ENCODE peak calls at places on chromosomes 6 and 20, in six cellular contexts. G is IMR-90, Y is mesendoderm, D is H9, L is trophoblast cell, Q is mesenchymal stem cell. I is an unnamed sample.

GRCh38 chr20:3768342-3769130 is 983 bp upstream of the ADISSP start:
- DNase-seq in G (peak), Y (peak), D (peak), L (peak), Q (peak), I (peak)

GRCh38 chr6:16766836-16767745 is 5.8 kb upstream of the ATXN1 start:
- DNase-seq in G (peak), Y (no peak), D (no peak), L (no peak), Q (peak), I (no peak)

GRCh38 chr20:35048739-35049138 is 43.9 kb downstream of the TRPC4AP start:
- DNase-seq in G (no peak), Y (no peak), D (no peak), L (no peak), Q (no peak), I (peak)

GRCh38 chr6:73394577-73395354 is at the start of gene DDX43:
- DNase-seq in G (no peak), Y (peak), D (peak), L (peak), Q (no peak), I (no peak)

GRCh38 chr20:51481311-51481997 is 61.1 kb downstream of the NFATC2 start:
- DNase-seq in G (no peak), Y (no peak), D (no peak), L (peak), Q (no peak), I (no peak)

GRCh38 chr20:18928626-18929025 is 115.0 kb downstream of the SCP2D1 start:
- DNase-seq in G (no peak), Y (no peak), D (no peak), L (no peak), Q (no peak), I (no peak)

GRCh38 chr6:148747145-148747492 is 289 bp downstream of the UST start:
- DNase-seq in G (peak), Y (no peak), D (no peak), L (peak), Q (peak), I (peak)

GRCh38 chr6:454148-454991 is 62.8 kb downstream of the IRF4 start:
- DNase-seq in G (no peak), Y (no peak), D (no peak), L (no peak), Q (no peak), I (no peak)

GRCh38 chr6:31712296-31712695 is 2.9 kb upstream of the LY6G6D start:
- DNase-seq in G (no peak), Y (no peak), D (no peak), L (no peak), Q (no peak), I (no peak)

GRCh38 chr6:148398686-148399085 is 56.0 kb downstream of the SASH1 start:
- DNase-seq in G (no peak), Y (no peak), D (no peak), L (no peak), Q (no peak), I (no peak)

GRCh38 chr6:170222498-170223471 is 68.1 kb downstream of the DLL1 start:
- DNase-seq in G (no peak), Y (no peak), D (no peak), L (no peak), Q (no peak), I (no peak)

GRCh38 chr20:1001981-1002681 is at the start of gene RSPO4:
- DNase-seq in G (no peak), Y (peak), D (peak), L (peak), Q (no peak), I (no peak)

GRCh38 chr6:57068066-57068465 is 21.6 kb downstream of the KIAA1586 start:
- DNase-seq in G (peak), Y (no peak), D (no peak), L (no peak), Q (no peak), I (no peak)

GRCh38 chr6:30071081-30071818 is 4.3 kb downstream of the PPP1R11 start:
- DNase-seq in G (peak), Y (no peak), D (peak), L (peak), Q (peak), I (no peak)

GRCh38 chr20:37880726-37881591 is 22.0 kb upstream of the VSTM2L start:
- DNase-seq in G (no peak), Y (peak), D (no peak), L (peak), Q (no peak), I (no peak)

GRCh38 chr6:29005183-29005885 is at the start of gene ZNF311:
- DNase-seq in G (peak), Y (peak), D (no peak), L (peak), Q (peak), I (no peak)

GRCh38 chr20:59010995-59011873 is 4.2 kb upstream of the CTSZ start:
- DNase-seq in G (peak), Y (peak), D (no peak), L (peak), Q (peak), I (no peak)

GRCh38 chr20:54207743-54208491 is at the start of gene PFDN4:
- DNase-seq in G (peak), Y (peak), D (peak), L (peak), Q (peak), I (peak)
- H3K18ac ChIP-seq in G (peak), Y (peak), D (peak), L (peak), Q (peak), I (peak)

GRCh38 chr6:150755524-150755923 is 110.0 kb upstream of the MTHFD1L start:
- DNase-seq in G (no peak), Y (no peak), D (no peak), L (no peak), Q (no peak), I (no peak)
- H3K18ac ChIP-seq in G (no peak), Y (no peak), D (no peak), L (no peak), Q (no peak), I (peak)

DNA sequence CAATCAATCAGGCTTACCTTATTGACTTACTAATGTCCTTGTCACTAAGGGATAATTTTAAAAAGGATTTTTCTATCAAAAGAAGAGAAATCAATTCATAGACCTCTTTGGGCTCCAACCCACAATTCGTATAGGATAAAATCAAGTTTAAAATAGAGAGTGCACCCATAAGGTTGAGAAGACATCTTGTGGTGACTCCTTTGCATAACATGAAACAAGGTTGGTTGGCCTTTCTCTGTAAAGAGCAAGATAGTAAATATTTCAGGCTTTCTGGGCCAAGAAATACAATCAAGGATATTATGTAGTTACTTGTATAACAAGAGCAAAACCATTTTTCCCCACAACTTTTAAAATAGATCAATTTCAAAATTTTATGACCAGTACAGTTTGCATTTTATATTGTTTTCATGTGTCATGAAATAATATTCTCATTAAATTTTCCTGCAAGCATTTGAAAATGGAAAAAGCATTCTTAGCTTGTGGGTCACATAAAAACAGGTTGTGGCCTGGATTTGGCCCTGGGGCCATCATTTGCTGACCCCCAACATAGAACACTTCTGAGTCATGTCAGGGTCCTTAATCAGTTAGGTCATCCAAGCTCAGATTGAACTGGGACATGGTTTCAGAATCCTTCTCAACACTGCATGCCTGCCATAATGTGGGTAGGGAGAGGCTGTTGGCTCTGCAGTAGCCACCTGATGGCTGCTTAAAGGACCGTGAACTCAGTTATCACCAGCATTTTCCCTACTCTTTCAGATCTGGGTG is 76.7 kb downstream of the MYB start:
- DNase-seq in G (no peak), Y (no peak), D (no peak), L (no peak), Q (no peak), I (no peak)
- H3K18ac ChIP-seq in G (no peak), Y (no peak), D (no peak), L (no peak), Q (no peak), I (no peak)

GRCh38 chr6:13548500-13549210 is 25.7 kb upstream of the SIRT5 start:
- DNase-seq in G (no peak), Y (peak), D (peak), L (no peak), Q (no peak), I (no peak)
- H3K18ac ChIP-seq in G (no peak), Y (no peak), D (no peak), L (no peak), Q (no peak), I (no peak)

GRCh38 chr6:14817068-14817467 is 428.8 kb upstream of the JARID2 start:
- DNase-seq in G (no peak), Y (no peak), D (no peak), L (no peak), Q (no peak), I (no peak)

GRCh38 chr6:14818422-14818884 is 427.4 kb upstream of the JARID2 start:
- DNase-seq in G (no peak), Y (no peak), D (no peak), L (no peak), Q (no peak), I (no peak)

GRCh38 chr6:14819840-14820420 is 425.9 kb upstream of the JARID2 start:
- DNase-seq in G (no peak), Y (no peak), D (no peak), L (no peak), Q (no peak), I (no peak)

GRCh38 chr6:14816106-14816864 is 429.6 kb upstream of the JARID2 start:
- DNase-seq in G (peak), Y (no peak), D (no peak), L (no peak), Q (no peak), I (peak)

DNA sequence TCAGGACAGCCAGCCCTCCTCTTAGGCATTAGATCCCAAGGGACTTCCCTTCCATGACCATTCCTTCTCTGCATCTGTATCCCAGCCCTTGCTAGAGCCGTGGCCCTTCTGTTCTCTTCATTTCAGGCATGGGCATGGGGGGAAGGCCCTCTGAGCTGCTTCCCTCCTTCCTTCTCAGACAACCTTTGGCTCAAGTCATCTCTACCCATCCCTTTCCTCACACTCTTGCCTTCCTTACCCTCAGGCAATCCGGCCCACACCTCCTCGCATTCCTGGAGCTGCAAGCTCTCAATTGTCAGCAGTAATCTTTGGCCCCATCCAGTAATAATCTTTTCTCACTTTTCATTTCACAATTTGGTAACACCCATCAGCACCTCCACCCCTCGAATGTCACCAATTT is 426.9 kb upstream of the JARID2 start:
- DNase-seq in G (no peak), Y (peak), D (no peak), L (peak), Q (no peak), I (no peak)
- H3K18ac ChIP-seq in G (no peak), Y (no peak), D (no peak), L (no peak), Q (no peak), I (peak)

DNA sequence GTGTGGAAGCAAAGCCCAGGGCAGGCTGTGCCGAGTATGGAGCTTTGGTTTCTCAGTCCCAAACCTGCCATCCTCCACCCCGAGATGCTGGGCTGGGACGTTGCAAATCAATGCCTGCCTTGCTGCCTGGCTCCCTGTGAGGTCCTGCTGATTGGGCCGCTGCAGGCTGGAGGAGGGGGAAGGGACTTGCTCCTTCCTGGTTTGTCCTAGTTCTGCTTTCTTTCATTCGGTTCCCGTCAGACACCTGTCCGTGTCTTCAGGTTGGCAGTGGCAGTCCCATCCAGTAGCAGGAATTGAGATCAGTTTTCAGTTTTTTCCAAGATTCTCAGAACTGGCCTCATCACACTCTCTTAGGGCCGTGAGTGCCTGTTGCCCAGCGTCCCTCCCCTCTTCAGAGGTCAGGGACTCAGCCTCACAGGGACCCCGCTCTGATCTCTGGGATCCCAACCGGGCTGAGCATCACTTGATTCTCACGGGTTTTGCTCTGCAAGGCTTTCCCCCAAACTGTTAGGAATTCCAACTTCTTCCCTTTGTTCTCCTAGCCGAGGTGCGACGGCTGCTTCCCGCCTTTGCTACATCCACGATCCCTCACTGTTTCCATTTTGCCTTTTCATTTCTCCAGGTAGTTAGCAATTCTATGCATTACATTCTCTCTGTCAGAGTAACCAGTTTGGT is 24.2 kb upstream of the TAGAP start:
- DNase-seq in G (no peak), Y (peak), D (peak), L (no peak), Q (no peak), I (no peak)
- H3K18ac ChIP-seq in G (no peak), Y (no peak), D (peak), L (no peak), Q (no peak), I (no peak)

GRCh38 chr20:46694484-46694883 is 5.2 kb upstream of the TP53RK start:
- DNase-seq in G (peak), Y (peak), D (no peak), L (no peak), Q (no peak), I (no peak)

GRCh38 chr20:46689082-46689753 is at the start of gene TP53RK:
- DNase-seq in G (peak), Y (peak), D (peak), L (peak), Q (peak), I (peak)

GRCh38 chr20:46690219-46691111 is 1.2 kb upstream of the TP53RK start:
- DNase-seq in G (peak), Y (no peak), D (no peak), L (peak), Q (peak), I (no peak)

GRCh38 chr20:46688151-46689081 is 828 bp downstream of the TP53RK start:
- DNase-seq in G (peak), Y (peak), D (no peak), L (peak), Q (peak), I (no peak)

DNA sequence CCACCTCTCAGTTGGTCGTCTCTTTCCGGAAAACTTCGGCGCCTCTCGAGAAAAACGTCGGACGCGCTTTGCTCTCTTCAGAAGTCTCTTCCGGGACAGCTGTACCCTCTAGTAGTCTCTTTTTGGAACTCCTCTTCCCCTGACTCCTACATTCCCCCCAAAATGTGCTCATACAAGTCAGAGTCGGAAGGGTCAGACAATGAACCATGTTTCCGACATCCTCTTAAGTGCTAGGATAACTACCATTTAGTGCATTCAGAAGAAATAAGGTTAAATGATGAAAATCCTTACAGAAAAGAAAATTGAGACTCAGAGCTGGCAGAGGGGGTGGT is 476 bp upstream of the TP53RK start:
- DNase-seq in G (no peak), Y (no peak), D (no peak), L (no peak), Q (no peak), I (no peak)
- H3K18ac ChIP-seq in G (peak), Y (no peak), D (no peak), L (no peak), Q (no peak), I (no peak)

GRCh38 chr6:37514840-37515239 is 15.1 kb upstream of the CCDC167 start:
- DNase-seq in G (no peak), Y (no peak), D (no peak), L (peak), Q (no peak), I (no peak)

GRCh38 chr6:37516076-37516919 is 16.6 kb upstream of the CCDC167 start:
- DNase-seq in G (no peak), Y (no peak), D (peak), L (no peak), Q (no peak), I (no peak)

GRCh38 chr6:37516920-37517405 is 17.3 kb upstream of the CCDC167 start:
- DNase-seq in G (no peak), Y (no peak), D (no peak), L (no peak), Q (no peak), I (no peak)

GRCh38 chr6:37514377-37514776 is 14.7 kb upstream of the CCDC167 start:
- DNase-seq in G (peak), Y (peak), D (no peak), L (no peak), Q (peak), I (no peak)

DNA sequence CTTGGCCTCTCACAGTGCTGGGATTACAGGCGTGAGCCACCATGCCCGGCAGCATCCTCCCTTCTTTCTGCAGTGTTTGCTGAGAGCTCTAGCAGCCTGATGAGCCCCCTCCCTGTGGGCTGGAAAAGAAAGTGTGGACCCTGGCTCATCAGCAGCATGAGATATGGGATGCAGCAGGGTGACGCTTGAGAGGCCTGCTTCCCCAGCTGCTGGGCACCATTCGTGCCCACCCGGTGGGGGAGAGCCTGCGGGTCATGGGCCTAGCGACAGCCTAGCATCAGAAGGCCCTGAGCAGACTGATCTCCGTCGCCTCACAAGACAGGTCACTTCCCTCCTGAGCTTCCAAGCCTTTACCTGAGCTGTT is 16.0 kb upstream of the CCDC167 start:
- DNase-seq in G (no peak), Y (no peak), D (no peak), L (no peak), Q (no peak), I (no peak)
- H3K18ac ChIP-seq in G (no peak), Y (no peak), D (no peak), L (no peak), Q (no peak), I (peak)

DNA sequence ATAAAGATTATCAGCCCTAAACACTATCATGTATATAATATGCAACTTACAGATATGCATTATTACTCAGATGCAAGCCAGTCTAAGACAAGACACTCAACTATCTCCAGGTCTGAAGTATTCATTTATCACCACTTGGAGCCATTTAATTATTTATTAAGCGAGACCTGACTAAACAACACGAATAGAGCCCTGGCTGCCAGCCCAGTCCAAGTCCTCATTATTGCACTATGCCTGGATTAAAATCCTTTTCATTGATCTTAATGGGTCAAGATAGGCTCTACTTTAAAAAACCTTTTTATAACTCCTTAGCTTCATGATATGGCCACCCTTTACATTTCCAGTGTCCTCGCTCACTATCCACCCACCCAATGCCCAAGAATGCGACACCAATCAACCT is 183.1 kb upstream of the MARCKS start:
- DNase-seq in G (no peak), Y (no peak), D (no peak), L (no peak), Q (no peak), I (no peak)
- H3K18ac ChIP-seq in G (no peak), Y (no peak), D (no peak), L (no peak), Q (no peak), I (no peak)